ENCODE peak calls at places on chromosomes 4 and X, in five cellular contexts. J is heart left ventricle, K is pancreas, L is astrocyte of the spinal cord, R is Caco-2. S is an unnamed sample.

GRCh38 chr4:54566608-54567007 is 91.1 kb upstream of the KIT start:
- DNase-seq in J (no peak), K (no peak), L (no peak), R (no peak), S (no peak)

GRCh38 chr4:37827030-37827705 is 682 bp downstream of the PGM2 start:
- DNase-seq in J (no peak), K (no peak), L (peak; percentile 50), R (peak; percentile 38), S (no peak)

GRCh38 chrX:139201924-139202323 is 328.6 kb upstream of the F9 start:
- DNase-seq in J (no peak), K (no peak), L (no peak), R (no peak), S (no peak)

GRCh38 chrX:16897445-16897844 is 27.3 kb upstream of the RBBP7 start:
- DNase-seq in J (no peak), K (no peak), L (no peak), R (no peak), S (no peak)

GRCh38 chrX:140091276-140091886 is 126.1 kb upstream of the CXorf66 start:
- DNase-seq in J (no peak), K (peak; percentile 17), L (no peak), R (peak; percentile 33), S (no peak)

GRCh38 chrX:53194308-53194707 is 30.7 kb downstream of the KDM5C start:
- DNase-seq in J (no peak), K (no peak), L (no peak), R (no peak), S (no peak)

GRCh38 chr4:86909540-86909939 is 17.3 kb upstream of the C4orf36 start:
- DNase-seq in J (no peak), K (no peak), L (no peak), R (no peak), S (no peak)

GRCh38 chr4:26141916-26142638 is 178.7 kb upstream of the RBPJ start:
- DNase-seq in J (peak; percentile 22), K (no peak), L (peak; percentile 93), R (no peak), S (peak; percentile 72)

GRCh38 chr4:133969202-133969873 is 232.3 kb downstream of the PABPC4L start:
- DNase-seq in J (peak; percentile 53), K (no peak), L (peak; percentile 68), R (no peak), S (peak; percentile 67)

GRCh38 chr4:77566148-77566547 is 39.5 kb upstream of the CXCL13 start:
- DNase-seq in J (no peak), K (no peak), L (no peak), R (no peak), S (no peak)

GRCh38 chr4:104128850-104129213 is 365.9 kb downstream of the CXXC4 start:
- DNase-seq in J (no peak), K (peak; percentile 16), L (peak; percentile 14), R (no peak), S (no peak)

GRCh38 chr4:7466215-7466614 is 31.5 kb upstream of the PSAPL1 start:
- DNase-seq in J (no peak), K (no peak), L (no peak), R (no peak), S (no peak)

GRCh38 chr4:8706221-8707044 is 113.9 kb downstream of the CPZ start:
- DNase-seq in J (no peak), K (no peak), L (no peak), R (no peak), S (no peak)

GRCh38 chrX:131778269-131779218 is 234.7 kb downstream of the OR13H1 start:
- DNase-seq in J (no peak), K (peak; percentile 81), L (peak; percentile 83), R (no peak), S (peak; percentile 74)

GRCh38 chrX:10109695-10110094 is 47.1 kb upstream of the CLCN4 start:
- DNase-seq in J (peak; percentile 50), K (no peak), L (no peak), R (no peak), S (no peak)

GRCh38 chrX:331145-331771 is 12.7 kb upstream of the GTPBP6 start:
- DNase-seq in J (no peak), K (no peak), L (peak; percentile 36), R (no peak), S (no peak)

GRCh38 chr4:5845035-5845905 is 47.6 kb downstream of the CRMP1 start:
- DNase-seq in J (no peak), K (no peak), L (no peak), R (no peak), S (no peak)

GRCh38 chr4:73823756-73824155 is 12.7 kb upstream of the CXCL6 start:
- DNase-seq in J (no peak), K (no peak), L (no peak), R (no peak), S (no peak)

GRCh38 chrX:9781941-9782340 is 4.3 kb upstream of the SHROOM2 start:
- DNase-seq in J (no peak), K (no peak), L (no peak), R (no peak), S (no peak)

GRCh38 chr4:24845884-24846283 is 50.5 kb downstream of the SOD3 start:
- DNase-seq in J (no peak), K (no peak), L (no peak), R (no peak), S (no peak)

GRCh38 chr4:65831828-65832227 is 161.5 kb upstream of the EPHA5 start:
- DNase-seq in J (no peak), K (no peak), L (no peak), R (no peak), S (no peak)

GRCh38 chrX:72125331-72126047 is 6.2 kb downstream of the RTL5 start:
- DNase-seq in J (no peak), K (no peak), L (no peak), R (no peak), S (no peak)

GRCh38 chrX:23953908-23954269 is 46.1 kb downstream of the CXorf58 start:
- DNase-seq in J (no peak), K (no peak), L (no peak), R (no peak), S (no peak)

GRCh38 chrX:23952984-23953907 is 45.4 kb downstream of the CXorf58 start:
- DNase-seq in J (no peak), K (no peak), L (no peak), R (no peak), S (no peak)

GRCh38 chrX:23954396-23954795 is 46.6 kb downstream of the CXorf58 start:
- DNase-seq in J (no peak), K (no peak), L (no peak), R (peak; percentile 35), S (no peak)

DNA sequence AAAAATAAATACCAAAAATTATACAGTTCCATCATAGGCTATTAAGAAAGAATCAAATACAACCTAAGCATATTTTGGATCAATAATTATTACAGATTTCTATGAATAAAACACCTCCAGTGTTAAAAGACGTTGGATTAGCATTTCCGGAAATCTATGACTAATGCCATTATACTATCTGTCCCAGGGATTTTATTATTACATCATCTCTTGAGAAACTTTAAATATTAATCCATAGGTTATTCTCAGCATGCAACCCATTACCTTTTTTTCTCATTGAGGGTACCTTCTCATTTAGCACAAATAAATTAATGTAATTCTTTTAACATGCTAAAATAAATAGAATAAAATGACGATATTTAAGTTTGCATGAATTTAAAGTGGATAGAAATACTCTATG is 44.6 kb downstream of the CXorf58 start:
- DNase-seq in J (no peak), K (no peak), L (no peak), R (no peak), S (no peak)
- H3K4me3 ChIP-seq in J (no peak overlapping the region), K (no peak overlapping the region), L (no peak overlapping the region), R (no peak overlapping the region), S (no peak overlapping the region)

DNA sequence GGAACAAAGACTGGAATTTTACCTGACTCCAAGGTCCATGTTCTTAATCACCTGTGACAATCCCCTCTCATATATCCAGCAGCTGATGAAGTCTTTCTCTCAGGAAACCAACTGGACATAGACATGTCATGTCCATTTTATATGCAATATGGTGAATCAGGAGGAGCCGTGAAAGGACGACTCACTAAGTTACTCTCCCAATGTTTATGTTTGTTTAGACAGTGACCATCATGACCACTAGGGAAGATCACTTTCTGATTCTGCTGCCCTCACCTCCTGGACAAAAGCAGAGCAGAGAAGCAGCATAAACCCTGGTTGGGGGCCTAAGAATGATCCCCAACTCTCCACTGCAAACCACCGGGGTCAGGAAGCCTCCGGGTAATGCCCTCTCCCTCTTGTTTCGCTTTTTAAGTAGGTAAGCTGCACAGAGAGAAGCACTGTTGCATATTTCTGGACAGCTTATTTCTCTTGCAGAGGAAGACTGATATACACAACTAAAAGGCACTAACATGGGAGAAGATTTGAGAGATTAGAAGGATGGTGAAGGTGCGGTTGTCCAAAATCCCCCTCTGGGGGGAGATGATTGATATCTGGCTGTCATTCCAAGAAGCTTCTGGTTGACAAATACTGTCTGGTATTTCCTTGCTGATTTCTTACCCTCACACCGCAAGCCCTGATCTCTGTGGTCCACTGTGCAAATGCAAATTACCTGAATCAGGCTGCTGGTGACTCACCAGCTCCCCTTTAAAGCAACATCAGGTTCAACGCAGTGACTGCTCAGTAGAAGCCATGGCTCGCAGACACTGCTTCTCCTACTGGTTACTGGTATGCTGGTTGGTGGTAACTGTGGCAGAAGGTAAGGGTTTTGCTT is at the start of gene ODAPH:
- DNase-seq in J (no peak), K (no peak), L (peak; percentile 83), R (no peak), S (no peak)
- TF ChIP-seq CTCF in J (no peak), K (no peak), L (peak; percentile 5), R (peak; percentile 12), S (no peak)

GRCh38 chr4:80075995-80076394 is 3.0 kb upstream of the ANTXR2 start:
- DNase-seq in J (no peak), K (no peak), L (no peak), R (no peak), S (no peak)

GRCh38 chr4:80077639-80078038 is 4.6 kb upstream of the ANTXR2 start:
- DNase-seq in J (no peak), K (no peak), L (no peak), R (no peak), S (no peak)

GRCh38 chr4:80081566-80081965 is 8.5 kb upstream of the ANTXR2 start:
- DNase-seq in J (no peak), K (no peak), L (no peak), R (no peak), S (no peak)

GRCh38 chr4:80079255-80079923 is 6.4 kb upstream of the ANTXR2 start:
- DNase-seq in J (no peak), K (no peak), L (no peak), R (no peak), S (no peak)

DNA sequence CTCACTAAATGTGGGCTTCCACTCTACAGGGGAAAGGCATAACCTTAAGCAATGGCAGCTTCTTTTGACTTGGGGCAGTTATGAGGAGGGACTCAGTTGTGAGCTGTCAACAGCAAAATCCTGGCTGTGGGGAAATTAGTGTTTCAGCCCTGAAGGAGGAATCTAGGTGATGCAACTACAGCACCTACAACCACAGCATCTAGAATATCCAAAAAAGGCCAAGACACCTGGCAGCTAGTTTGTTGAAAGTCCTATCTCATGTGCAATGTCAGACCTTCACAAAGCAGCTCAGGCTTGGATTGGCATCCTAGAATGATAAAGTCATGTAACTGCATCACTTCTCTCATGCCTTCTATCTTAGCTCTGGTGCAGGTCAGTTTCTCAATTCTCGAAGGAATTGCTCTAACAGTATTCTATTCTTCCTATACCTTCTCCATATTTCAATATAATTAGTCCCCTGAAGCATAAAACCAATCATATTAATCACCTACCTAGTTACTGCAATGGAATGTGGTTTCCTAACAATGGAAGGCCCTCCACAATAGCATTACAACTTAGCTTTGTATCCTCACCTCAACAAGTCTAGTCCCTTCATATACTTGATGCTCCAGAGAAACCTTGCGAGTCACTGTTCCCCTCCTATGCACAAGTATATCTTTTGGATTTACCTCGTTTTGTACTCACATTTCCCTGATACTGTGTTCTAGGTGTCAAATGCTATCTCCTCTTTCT is 5.5 kb upstream of the ANTXR2 start:
- DNase-seq in J (no peak), K (no peak), L (no peak), R (no peak), S (no peak)
- H3K4me3 ChIP-seq in J (no peak overlapping the region), K (no peak overlapping the region), L (no peak overlapping the region), R (no peak overlapping the region), S (no peak overlapping the region)

GRCh38 chrX:48466696-48467095 is 3.4 kb downstream of the SLC38A5 start:
- DNase-seq in J (no peak), K (no peak), L (no peak), R (no peak), S (no peak)
- TF ChIP-seq CTCF in J (no peak), K (no peak), L (peak; percentile 29), R (no peak), S (no peak)